ENCODE peak calls at places on chromosomes 5 and 9, in four cellular contexts. B is foreskin fibroblast, G is left ventricle myocardium inferior, P is NCI-H1092. Y is an unnamed sample.

GRCh38 chr5:93960044-93960443 is 218.6 kb upstream of the POU5F2 start:
- DNase-seq in B (no peak), G (no peak), P (no peak), Y (no peak)

GRCh38 chr9:93969328-93969661 is 14.1 kb upstream of the BARX1 start:
- DNase-seq in B (no peak), G (no peak), P (no peak), Y (no peak)

GRCh38 chr5:168699002-168699401 is 119.8 kb upstream of the PANK3 start:
- DNase-seq in B (no peak), G (peak), P (no peak), Y (no peak)

GRCh38 chr5:168683927-168684295 is 104.7 kb upstream of the PANK3 start:
- DNase-seq in B (no peak), G (no peak), P (no peak), Y (no peak)

GRCh38 chr5:124783285-124783684 is 36.8 kb upstream of the ZNF608 start:
- DNase-seq in B (no peak), G (no peak), P (no peak), Y (no peak)

GRCh38 chr9:24245988-24246387 is 299.7 kb downstream of the IZUMO3 start:
- DNase-seq in B (peak), G (no peak), P (no peak), Y (no peak)

GRCh38 chr5:117261948-117262606 is 687.5 kb upstream of the SEMA6A start:
- DNase-seq in B (no peak), G (no peak), P (no peak), Y (no peak)

GRCh38 chr5:58122993-58123392 is 336.9 kb downstream of the PLK2 start:
- DNase-seq in B (no peak), G (no peak), P (no peak), Y (no peak)

GRCh38 chr5:72604111-72604792 is 97.0 kb upstream of the ZNF366 start:
- DNase-seq in B (peak), G (no peak), P (no peak), Y (no peak)

GRCh38 chr5:179668404-179668803 is 12.4 kb downstream of the CBY3 start:
- DNase-seq in B (peak), G (no peak), P (no peak), Y (no peak)

GRCh38 chr9:88766778-88767503 is 224.3 kb upstream of the S1PR3 start:
- DNase-seq in B (peak), G (no peak), P (no peak), Y (no peak)

GRCh38 chr5:98173334-98173733 is 600.1 kb upstream of the RGMB start:
- DNase-seq in B (peak), G (no peak), P (no peak), Y (no peak)

GRCh38 chr5:94245608-94246007 is 372.8 kb downstream of the KIAA0825 start:
- DNase-seq in B (peak), G (no peak), P (no peak), Y (no peak)

GRCh38 chr5:33457124-33457523 is 16.4 kb downstream of the TARS1 start:
- DNase-seq in B (no peak), G (no peak), P (no peak), Y (no peak)

GRCh38 chr9:87276851-87277251 is 220.8 kb upstream of the DAPK1 start:
- DNase-seq in B (no peak), G (no peak), P (no peak), Y (no peak)

GRCh38 chr9:14433293-14433818 is 119.4 kb upstream of the NFIB start:
- DNase-seq in B (peak), G (no peak), P (no peak), Y (no peak)

GRCh38 chr5:175789670-175790069 is 81.7 kb upstream of the CPLX2 start:
- DNase-seq in B (no peak), G (no peak), P (no peak), Y (no peak)

GRCh38 chr9:32986971-32987370 is 14.5 kb downstream of the APTX start:
- DNase-seq in B (peak), G (no peak), P (no peak), Y (no peak)

GRCh38 chr9:137498720-137499150 is 39.6 kb upstream of the NSMF start:
- DNase-seq in B (no peak), G (no peak), P (no peak), Y (no peak)

GRCh38 chr5:121090822-121091221 is 626.7 kb downstream of the PRR16 start:
- DNase-seq in B (peak), G (no peak), P (no peak), Y (no peak)